ENCODE peak calls at places on chromosomes 16 and 17, in four cellular contexts. A, B, F and U are unnamed samples.
A peak's percentile ranks its signal among the peaks of the same experiment; 100 is the strongest.

GRCh38 chr16:82769845-82770244 is 143.1 kb downstream of the CDH13 start:
- DNase-seq in B (no peak), F (no peak), A (no peak), U (no peak)

GRCh38 chr17:81865733-81866439 is 5.3 kb downstream of the ARHGDIA start:
- DNase-seq in A (no peak), B (peak; percentile 36), F (no peak), U (no peak)

GRCh38 chr17:74417178-74418045 is 14.5 kb upstream of the GPRC5C start:
- DNase-seq in F (no peak), A (no peak), B (peak; percentile 56), U (no peak)

GRCh38 chr17:75073618-75074047 is 14.1 kb upstream of the SLC16A5 start:
- DNase-seq in F (no peak), B (no peak), A (no peak), U (no peak)

GRCh38 chr16:27441998-27442397 is 40.0 kb downstream of the IL21R start:
- DNase-seq in F (no peak), A (no peak), B (no peak), U (no peak)

GRCh38 chr17:73293480-73293911 is 18.3 kb downstream of the CDC42EP4 start:
- DNase-seq in B (no peak), A (no peak), F (no peak), U (no peak)

GRCh38 chr16:86953631-86954465 is 363.3 kb downstream of the C16orf95 start:
- DNase-seq in F (no peak), A (no peak), B (peak; percentile 55), U (no peak)

GRCh38 chr16:1006781-1007180 is 25.2 kb downstream of the SOX8 start:
- DNase-seq in B (no peak), F (no peak), A (no peak), U (no peak)

GRCh38 chr16:23710504-23710903 is 2.5 kb downstream of the ERN2 start:
- DNase-seq in F (no peak), B (no peak), A (no peak), U (no peak)

GRCh38 chr17:49760909-49761558 is 2.9 kb downstream of the FAM117A start:
- DNase-seq in B (no peak), F (no peak), A (no peak), U (no peak)

GRCh38 chr16:25823891-25824290 is 132.1 kb downstream of the HS3ST4 start:
- DNase-seq in F (no peak), B (no peak), A (no peak), U (no peak)

GRCh38 chr17:74119960-74120359 is 83.5 kb upstream of the RPL38 start:
- DNase-seq in B (peak; percentile 25), A (no peak), F (no peak), U (no peak)

GRCh38 chr17:59890720-59891119 is 2.0 kb downstream of the TUBD1 start:
- DNase-seq in A (no peak), F (no peak), B (no peak), U (no peak)

GRCh38 chr17:4142107-4142900 is 526 bp downstream of the ZZEF1 start:
- DNase-seq in B (no peak), F (peak; percentile 49), A (no peak), U (no peak)

GRCh38 chr16:53893731-53894435 is 189.9 kb downstream of the FTO start:
- DNase-seq in B (no peak), F (peak; percentile 70), A (no peak), U (no peak)

GRCh38 chr16:73031155-73031866 is 16.6 kb downstream of the ZFHX3 start:
- DNase-seq in B (no peak), F (no peak), A (no peak), U (no peak)

GRCh38 chr16:1784977-1785845 is 2.5 kb downstream of the NUBP2 start:
- DNase-seq in A (no peak), B (peak; percentile 25), F (no peak), U (no peak)

GRCh38 chr16:73016488-73016830 is 31.5 kb downstream of the ZFHX3 start:
- DNase-seq in F (peak; percentile 29), A (no peak), B (no peak), U (no peak)

GRCh38 chr17:38751803-38752118 is 780 bp upstream of the PSMB3 start:
- DNase-seq in A (no peak), B (peak; percentile 87), F (peak; percentile 90), U (peak; percentile 53)

GRCh38 chr17:8069587-8069860 is 18.0 kb downstream of the ALOX12B start:
- DNase-seq in B (no peak), F (no peak), A (no peak), U (no peak)

GRCh38 chr17:19900809-19901208 is 33.1 kb upstream of the ULK2 start:
- DNase-seq in B (no peak), A (no peak), F (no peak), U (no peak)

GRCh38 chr17:44065668-44066203 is 735 bp downstream of the LSM12 start:
- DNase-seq in B (no peak), F (peak; percentile 30), A (no peak), U (no peak)

GRCh38 chr16:83732536-83732935 is 75.2 kb upstream of the HSBP1 start:
- DNase-seq in A (no peak), F (no peak), B (no peak), U (no peak)

GRCh38 chr17:82242977-82243647 is 14.3 kb downstream of the SLC16A3 start:
- DNase-seq in A (no peak), F (no peak), B (no peak), U (no peak)

GRCh38 chr17:81863123-81863675 is 2.9 kb upstream of the P4HB start:
- DNase-seq in F (no peak), A (no peak), B (no peak), U (no peak)

GRCh38 chr17:82320956-82321927 is 3.8 kb upstream of the CD7 start:
- DNase-seq in A (no peak), F (no peak), B (peak; percentile 75), U (peak; percentile 67)

GRCh38 chr16:11152677-11153321 is 103.2 kb downstream of the SOCS1 start:
- DNase-seq in A (no peak), F (peak; percentile 15), B (no peak), U (no peak)

GRCh38 chr17:74108126-74108705 is 95.3 kb upstream of the RPL38 start:
- DNase-seq in B (no peak), A (no peak), F (no peak), U (no peak)

GRCh38 chr17:49624896-49625295 is 49.2 kb downstream of the NXPH3 start:
- DNase-seq in B (no peak), F (no peak), A (no peak), U (no peak)

GRCh38 chr16:11669380-11670146 is 1.3 kb downstream of the SNN start:
- DNase-seq in A (no peak), F (peak; percentile 36), B (no peak), U (no peak)

GRCh38 chr17:31318298-31319190 is 2.9 kb downstream of the EVI2A start:
- DNase-seq in F (peak; percentile 4), A (no peak), B (no peak), U (peak; percentile 66)

GRCh38 chr17:17874478-17874877 is 37.7 kb upstream of the SREBF1 start:
- DNase-seq in A (no peak), B (no peak), F (no peak), U (no peak)

GRCh38 chr17:50866261-50866949 is at the start of gene TOB1:
- DNase-seq in F (peak; percentile 98), B (peak; percentile 99), A (peak; percentile 75), U (peak; percentile 93)

GRCh38 chr16:58413359-58413758 is 21.1 kb downstream of the GINS3 start:
- DNase-seq in F (no peak), B (no peak), A (no peak), U (no peak)

GRCh38 chr17:73902416-73903181 is 258.4 kb upstream of the SDK2 start:
- DNase-seq in F (no peak), B (peak; percentile 72), A (no peak), U (no peak)

GRCh38 chr16:89435051-89435450 is 55.3 kb downstream of the ANKRD11 start:
- DNase-seq in F (no peak), B (no peak), A (no peak), U (no peak)
- H3K4me1 ChIP-seq in F (peaks cover 6% of the 10 kb centered on the region), B (peaks cover 7% of the 10 kb centered on the region), A (peaks cover 9% of the 10 kb centered on the region), U (peaks cover 64% of the 10 kb centered on the region)

DNA sequence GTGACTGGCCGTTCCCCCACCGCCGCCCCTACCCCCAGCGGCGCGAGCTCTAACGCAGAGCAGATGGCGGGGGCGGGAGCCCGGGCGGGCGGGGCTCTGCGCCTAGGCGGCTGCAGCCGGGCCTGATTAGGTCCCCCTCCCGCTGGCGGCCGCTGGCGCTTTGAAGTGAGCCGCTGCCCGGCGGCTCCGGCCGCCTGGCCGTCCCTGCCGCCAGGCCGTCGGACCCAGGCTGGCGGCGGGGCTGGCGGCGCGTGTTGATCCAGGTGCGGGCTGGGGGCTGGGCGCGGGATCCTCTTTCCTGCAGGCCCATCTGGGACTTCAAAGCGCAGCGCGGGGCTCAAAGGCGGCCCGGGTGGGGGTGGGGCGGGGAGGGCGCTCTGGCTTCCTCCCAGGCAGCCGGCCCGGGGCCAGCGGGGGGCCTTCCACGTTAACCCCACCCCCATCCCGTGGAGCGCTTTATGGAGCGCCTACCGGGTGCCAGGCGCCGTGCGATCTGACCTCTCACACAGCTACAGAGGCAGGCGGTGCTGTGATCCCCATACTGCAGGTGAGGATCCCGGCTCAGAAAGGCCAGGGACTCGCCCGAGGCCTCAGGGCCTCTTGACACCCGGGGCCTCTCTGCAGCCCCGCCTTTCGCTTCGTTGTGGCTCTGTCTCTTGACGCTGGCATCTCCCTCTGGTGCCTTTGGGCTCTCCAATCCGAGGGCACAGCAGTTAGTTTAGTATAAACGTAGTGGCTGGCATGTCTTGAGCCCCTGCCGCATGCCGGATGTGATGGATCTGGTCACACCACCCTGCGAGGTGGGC is 80.0 kb upstream of the NKD1 start:
- DNase-seq in A (no peak), B (peak; percentile 78), F (no peak), U (no peak)
- H3K4me1 ChIP-seq in A (peaks cover 10% of the 10 kb centered on the region), B (peaks cover 14% of the 10 kb centered on the region), F (no peaks in the 10 kb centered on the region), U (peaks cover 6% of the 10 kb centered on the region)

GRCh38 chr17:41499714-41500113 is 5.7 kb downstream of the KRT13 start:
- DNase-seq in A (no peak), F (no peak), B (no peak), U (no peak)

GRCh38 chr17:41498276-41498675 is 7.1 kb downstream of the KRT13 start:
- DNase-seq in A (no peak), B (no peak), F (no peak), U (no peak)

GRCh38 chr17:41503202-41503601 is 2.2 kb downstream of the KRT13 start:
- DNase-seq in F (no peak), B (no peak), A (no peak), U (no peak)

GRCh38 chr17:41496803-41497484 is 7.2 kb upstream of the KRT36 start:
- DNase-seq in F (peak; percentile 83), B (peak; percentile 96), A (no peak), U (peak; percentile 28)

DNA sequence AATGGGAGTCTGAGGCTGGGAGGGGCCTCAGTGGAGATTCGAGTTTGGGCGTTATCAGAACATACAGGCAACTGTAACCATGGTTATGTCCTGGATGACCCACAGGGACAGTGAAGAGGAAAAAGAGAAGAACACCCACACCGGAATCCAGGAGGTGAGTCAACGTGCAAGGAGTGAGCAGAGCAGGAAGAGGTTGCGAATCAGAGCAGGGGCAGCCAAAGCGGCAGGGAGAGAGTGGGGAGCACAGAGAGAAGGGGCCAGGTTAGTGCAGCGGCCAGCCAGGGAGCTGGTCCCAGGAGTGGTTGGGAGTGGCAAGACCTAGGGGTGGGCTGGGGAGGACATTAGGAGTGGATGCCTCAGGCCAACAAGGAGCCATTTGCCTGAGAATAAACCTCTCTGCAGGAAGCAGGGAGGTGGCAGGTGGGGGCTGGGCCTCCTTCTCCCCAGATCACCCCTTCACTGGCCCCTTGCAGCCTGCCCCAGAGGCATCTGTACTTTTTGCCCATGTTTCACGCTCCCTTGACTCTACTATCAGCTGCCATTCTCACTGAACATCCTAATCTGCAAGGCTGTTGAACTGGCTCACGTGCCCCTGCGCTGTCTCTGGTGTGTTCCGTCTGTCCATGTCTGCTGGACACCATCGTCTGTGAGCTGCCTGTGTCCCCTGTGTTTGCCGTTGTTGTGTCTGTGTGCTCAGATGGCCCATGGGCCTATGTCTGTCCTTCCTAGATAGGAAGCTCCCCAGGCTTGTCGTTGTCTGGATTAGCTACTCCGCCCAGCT is 5.1 kb downstream of the KRT13 start:
- DNase-seq in A (no peak), F (peak; percentile 47), B (peak; percentile 62), U (no peak)
- H3K4me1 ChIP-seq in A (peaks cover 7% of the 10 kb centered on the region), F (peaks cover 18% of the 10 kb centered on the region), B (peaks cover 3% of the 10 kb centered on the region), U (peaks cover 6% of the 10 kb centered on the region)

GRCh38 chr17:1110524-1110843 is 69.3 kb downstream of the ABR start:
- DNase-seq in B (no peak), A (no peak), F (no peak), U (no peak)
- H3K4me1 ChIP-seq in B (peaks cover 5% of the 10 kb centered on the region), A (peaks cover 11% of the 10 kb centered on the region), F (peaks cover 44% of the 10 kb centered on the region), U (peaks cover 38% of the 10 kb centered on the region)